ENCODE peak calls at places on chromosomes 6 and 20, in five cellular contexts. C is osteoblast, T is A549, Z is B cell, F is spleen. S is an unnamed sample.

GRCh38 chr6:169188051-169188863 is 65.4 kb downstream of the THBS2 start:
- DNase-seq in C (peak; percentile 88), T (no peak), Z (no peak), F (no peak), S (no peak)

GRCh38 chr6:141475269-141475668 is 657.5 kb upstream of the GJE1 start:
- DNase-seq in C (no peak), T (no peak), Z (no peak), F (no peak), S (no peak)

GRCh38 chr6:166436195-166437139 is 53.7 kb upstream of the MPC1 start:
- DNase-seq in C (no peak), T (no peak), Z (no peak), F (no peak), S (no peak)

GRCh38 chr20:58017237-58017969 is 211.1 kb downstream of the ANKRD60 start:
- DNase-seq in C (peak; percentile 94), T (peak; percentile 90), Z (no peak), F (peak; percentile 72), S (no peak)

GRCh38 chr6:152552616-152553209 is 84.4 kb downstream of the SYNE1 start:
- DNase-seq in C (no peak), T (peak; percentile 31), Z (no peak), F (peak; percentile 85), S (no peak)

GRCh38 chr6:70686548-70687133 is 19.0 kb downstream of the SMAP1 start:
- DNase-seq in C (no peak), T (peak; percentile 7), Z (no peak), F (no peak), S (no peak)

GRCh38 chr6:107822154-107823046 is 1.7 kb downstream of the SCML4 start:
- DNase-seq in C (no peak), T (no peak), Z (peak; percentile 62), F (no peak), S (no peak)

GRCh38 chr6:121856296-121856695 is 420.9 kb downstream of the GJA1 start:
- DNase-seq in C (no peak), T (no peak), Z (no peak), F (no peak), S (no peak)

GRCh38 chr20:1757606-1758507 is 100.3 kb upstream of the SIRPG start:
- DNase-seq in C (no peak), T (no peak), Z (no peak), F (no peak), S (no peak)

GRCh38 chr6:111583986-111584385 is 21.7 kb downstream of the TRAF3IP2 start:
- DNase-seq in C (no peak), T (no peak), Z (no peak), F (no peak), S (no peak)

GRCh38 chr20:15475483-15475882 is 1097.8 kb downstream of the KIF16B start:
- DNase-seq in C (no peak), T (no peak), Z (no peak), F (peak; percentile 76), S (no peak)

GRCh38 chr6:45899683-45899946 is 116.0 kb downstream of the CLIC5 start:
- DNase-seq in C (no peak), T (no peak), Z (no peak), F (no peak), S (no peak)

GRCh38 chr20:45611054-45611453 is 18.5 kb upstream of the WFDC10A start:
- DNase-seq in C (peak; percentile 42), T (no peak), Z (no peak), F (no peak), S (peak; percentile 29)

GRCh38 chr6:137188855-137189254 is 15.4 kb upstream of the IL22RA2 start:
- DNase-seq in C (peak; percentile 29), T (no peak), Z (no peak), F (no peak), S (no peak)

GRCh38 chr20:49268600-49269365 is 9.1 kb downstream of the ZNFX1 start:
- DNase-seq in C (no peak), T (no peak), Z (no peak), F (no peak), S (no peak)

GRCh38 chr6:125947581-125947980 is 9.0 kb upstream of the HINT3 start:
- DNase-seq in C (peak; percentile 67), T (no peak), Z (no peak), F (no peak), S (no peak)

GRCh38 chr20:16922834-16923233 is 174.7 kb downstream of the OTOR start:
- DNase-seq in C (peak; percentile 91), T (no peak), Z (no peak), F (no peak), S (peak; percentile 75)

GRCh38 chr20:63260521-63260920 is 6.3 kb upstream of the NKAIN4 start:
- DNase-seq in C (no peak), T (no peak), Z (no peak), F (no peak), S (no peak)

GRCh38 chr20:63471719-63472158 is 716 bp downstream of the KCNQ2 start:
- DNase-seq in C (no peak), T (no peak), Z (no peak), F (no peak), S (no peak)

GRCh38 chr6:90894285-90895144 is 307.6 kb upstream of the MAP3K7 start:
- DNase-seq in C (no peak), T (no peak), Z (no peak), F (no peak), S (no peak)

GRCh38 chr20:46770330-46771194 is 61.1 kb downstream of the SLC2A10 start:
- DNase-seq in C (no peak), T (no peak), Z (no peak), F (no peak), S (no peak)

GRCh38 chr20:46771195-46771588 is 61.7 kb downstream of the SLC2A10 start:
- DNase-seq in C (no peak), T (no peak), Z (no peak), F (no peak), S (no peak)

GRCh38 chr20:46765506-46765905 is 56.1 kb downstream of the SLC2A10 start:
- DNase-seq in C (no peak), T (no peak), Z (no peak), F (no peak), S (no peak)

GRCh38 chr20:46764068-46764467 is 54.6 kb downstream of the SLC2A10 start:
- DNase-seq in C (no peak), T (no peak), Z (no peak), F (no peak), S (no peak)

DNA sequence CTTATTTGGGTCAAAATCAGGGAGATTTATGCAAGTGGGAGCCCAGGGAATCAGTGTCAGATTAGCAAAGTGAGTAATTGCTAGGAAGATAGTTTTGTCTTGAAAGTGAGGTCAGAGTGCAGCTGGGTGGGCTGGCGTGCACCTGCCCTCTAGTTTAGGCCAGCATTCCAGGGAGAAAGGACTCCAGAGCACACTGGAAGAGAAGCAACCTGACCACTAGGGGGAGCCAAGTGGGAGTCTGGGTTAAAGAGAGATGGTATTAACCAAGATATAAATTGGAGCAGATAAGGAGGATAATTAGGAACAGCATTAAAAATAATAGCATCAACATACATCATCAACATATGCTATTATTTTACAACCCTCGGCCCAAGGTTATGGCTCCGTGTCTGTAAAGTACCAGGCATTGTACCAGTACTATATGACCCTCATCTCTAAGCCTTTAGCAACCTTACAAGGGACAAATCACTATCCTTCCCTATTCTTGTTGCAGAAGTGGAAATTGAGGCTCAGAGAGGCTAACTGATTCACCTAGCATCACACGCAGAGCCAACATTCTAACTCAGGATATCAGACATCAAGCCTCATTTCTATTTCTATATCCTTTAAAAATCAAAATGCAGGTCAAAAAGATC is 57.8 kb downstream of the SLC2A10 start:
- DNase-seq in C (peak; percentile 90), T (peak; percentile 65), Z (no peak), F (no peak), S (no peak)
- TF ChIP-seq CTCF in C (peak; percentile 77), T (peak; percentile 81), Z (peak; percentile 47), F (peak; percentile 61), S (peak; percentile 61)

GRCh38 chr6:106510090-106510970 is 119.0 kb downstream of the RTN4IP1 start:
- DNase-seq in C (peak; percentile 88), T (peak; percentile 52), Z (peak; percentile 71), F (peak; percentile 94), S (no peak)
- TF ChIP-seq CTCF in C (no peak), T (no peak), Z (peak; percentile 19), F (peak; percentile 16), S (no peak)

DNA sequence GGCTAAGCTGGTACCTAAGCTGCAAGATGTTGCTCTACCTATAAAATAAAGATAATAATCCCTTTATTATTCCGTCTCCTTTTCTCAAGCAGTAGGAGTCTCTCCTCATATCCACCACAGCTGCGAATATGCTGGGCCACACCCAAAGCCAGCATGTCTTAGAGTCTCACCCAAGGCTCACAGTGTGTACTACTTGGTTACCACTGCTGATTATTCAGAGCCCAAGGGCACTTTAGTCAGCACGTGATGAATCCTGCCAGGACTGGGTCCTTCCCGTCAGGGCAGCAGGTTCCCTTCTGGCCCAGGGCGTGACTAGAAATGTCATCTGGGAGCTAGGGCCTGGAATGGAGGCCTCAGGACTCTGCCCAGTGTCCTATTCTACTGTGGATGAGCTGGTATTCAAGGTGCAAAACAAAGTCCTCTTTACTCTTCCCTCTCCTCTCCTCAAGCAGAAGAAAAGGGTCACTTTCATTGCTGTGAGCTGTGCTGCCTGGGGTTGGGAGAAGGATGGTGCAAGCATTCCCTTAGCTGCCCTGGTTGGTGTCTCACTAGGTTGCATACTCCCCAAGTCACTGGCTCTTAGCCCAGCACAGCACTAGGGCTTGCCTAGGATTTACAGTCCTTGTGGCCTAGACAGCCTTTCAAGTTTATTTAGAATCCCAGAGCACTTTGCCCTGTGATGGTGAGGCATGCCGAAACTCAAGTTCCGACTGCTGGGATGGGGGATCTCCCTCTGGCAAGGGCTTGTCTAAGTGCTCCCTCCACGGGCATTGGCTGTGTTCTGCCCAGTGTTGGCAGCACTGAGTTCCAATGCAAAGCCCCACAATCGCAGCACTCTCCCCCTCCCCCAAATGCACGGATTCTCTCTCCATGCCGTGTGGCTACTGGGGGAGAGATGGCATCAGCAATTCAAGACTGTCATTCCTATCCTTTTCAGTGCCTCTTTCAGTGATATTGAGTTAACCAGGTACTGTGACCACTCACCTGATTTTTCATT is 320.2 kb downstream of the BTBD9 start:
- DNase-seq in C (no peak), T (no peak), Z (no peak), F (no peak), S (no peak)
- TF ChIP-seq CTCF in C (no peak), T (no peak), Z (no peak), F (no peak), S (no peak)

DNA sequence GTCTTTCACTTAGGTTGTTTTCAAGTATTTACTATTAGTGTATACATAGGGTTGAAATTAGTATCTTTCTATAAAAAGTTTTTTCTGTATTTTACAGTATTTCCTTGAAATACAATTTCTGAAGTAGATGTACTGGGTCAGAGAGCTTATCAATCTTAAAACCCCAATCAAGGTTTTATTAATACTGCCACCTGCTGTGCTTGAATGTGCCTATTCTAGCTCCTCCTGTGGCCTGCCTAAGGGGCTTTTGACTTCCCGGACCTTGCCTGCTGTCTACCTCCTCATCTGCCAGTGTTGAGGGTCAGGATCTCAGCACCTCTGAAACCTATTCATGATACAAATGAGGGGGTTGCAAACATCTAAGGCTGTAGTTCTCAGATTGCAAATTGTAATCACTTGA is 9.2 kb downstream of the PACRG start:
- DNase-seq in C (no peak), T (no peak), Z (no peak), F (no peak), S (no peak)
- TF ChIP-seq CTCF in C (no peak), T (no peak), Z (no peak), F (peak; percentile 18), S (peak; percentile 10)

GRCh38 chr20:38294334-38294592 is 9.7 kb upstream of the BPI start:
- DNase-seq in C (no peak), T (no peak), Z (no peak), F (no peak), S (no peak)

GRCh38 chr20:38291582-38291918 is 12.4 kb upstream of the BPI start:
- DNase-seq in C (peak; percentile 35), T (no peak), Z (no peak), F (no peak), S (no peak)

GRCh38 chr20:38291961-38292360 is 12.0 kb upstream of the BPI start:
- DNase-seq in C (no peak), T (no peak), Z (no peak), F (no peak), S (no peak)

GRCh38 chr20:38293490-38294333 is 10.2 kb upstream of the BPI start:
- DNase-seq in C (peak; percentile 22), T (no peak), Z (no peak), F (no peak), S (no peak)

GRCh38 chr20:38290829-38291581 is 13.0 kb upstream of the BPI start:
- DNase-seq in C (peak; percentile 88), T (peak; percentile 82), Z (no peak), F (no peak), S (no peak)
- TF ChIP-seq CTCF in C (peak; percentile 59), T (peak; percentile 89), Z (no peak), F (peak; percentile 19), S (peak; percentile 53)